ENCODE peak calls at places on chromosome X, in four cellular contexts. E is body of pancreas, L is colonic mucosa, W is HL-60. K is an unnamed sample. For H3K27me3, the result is how much of the 10 kb centered on the place peaks cover.

GRCh38 chrX:52923781-52924241 is 26.7 kb downstream of the FAM156B start:
- DNase-seq in L (peak), W (peak), E (peak), K (no peak)

GRCh38 chrX:53357799-53358530 is 64.5 kb downstream of the SMC1A start:
- DNase-seq in E (peak), L (no peak), W (no peak), K (peak)

GRCh38 chrX:119753639-119754257 is 4.6 kb upstream of the SOWAHD start:
- DNase-seq in L (peak), E (peak), W (peak), K (no peak)

GRCh38 chrX:81202989-81203388 is 1.1 kb downstream of the SH3BGRL start:
- DNase-seq in E (no peak), L (no peak), W (no peak), K (no peak)

GRCh38 chrX:153726286-153727107 is 1.8 kb downstream of the ABCD1 start:
- DNase-seq in L (peak), E (peak), W (peak), K (no peak)

GRCh38 chrX:108034725-108035124 is 10.1 kb upstream of the VSIG1 start:
- DNase-seq in E (no peak), W (no peak), L (no peak), K (no peak)

GRCh38 chrX:8254386-8254785 is 83.3 kb upstream of the VCX2 start:
- DNase-seq in L (no peak), E (no peak), W (no peak), K (no peak)

GRCh38 chrX:72121381-72121780 is 10.3 kb downstream of the RTL5 start:
- DNase-seq in E (peak), W (peak), L (peak), K (peak)

GRCh38 chrX:63012574-63012973 is 338.6 kb downstream of the SPIN4 start:
- DNase-seq in E (no peak), L (no peak), W (no peak), K (no peak)

GRCh38 chrX:40281341-40282005 is 183.7 kb upstream of the BCOR start:
- DNase-seq in W (peak), L (no peak), E (no peak), K (no peak)

GRCh38 chrX:133171962-133172708 is 46.0 kb downstream of the TFDP3 start:
- DNase-seq in W (peak), L (peak), E (peak), K (no peak)

GRCh38 chrX:19046343-19047215 is 62.7 kb upstream of the PHKA2 start:
- DNase-seq in W (no peak), L (no peak), E (no peak), K (no peak)

GRCh38 chrX:3712080-3712869 is 1.2 kb downstream of the PRKX start:
- DNase-seq in L (peak), E (peak), W (peak), K (no peak)

GRCh38 chrX:134676440-134676839 is 18.2 kb upstream of the PLAC1 start:
- DNase-seq in W (no peak), E (no peak), L (no peak), K (no peak)

GRCh38 chrX:119870626-119871131 is 854 bp downstream of the RNF113A start:
- DNase-seq in L (peak), E (peak), W (peak), K (no peak)

GRCh38 chrX:85243761-85244410 is at the start of the genes SATL1 and ZNF711:
- DNase-seq in L (peak), E (peak), W (no peak), K (no peak)

GRCh38 chrX:50211510-50211909 is 6.9 kb downstream of the CCNB3 start:
- DNase-seq in L (no peak), E (no peak), W (peak), K (no peak)

GRCh38 chrX:70455366-70456202 is 10.9 kb downstream of the DLG3 start:
- DNase-seq in L (peak), E (peak), W (no peak), K (no peak)

GRCh38 chrX:9436812-9437211 is 28.0 kb upstream of the TBL1X start:
- DNase-seq in W (no peak), L (no peak), E (no peak), K (no peak)

GRCh38 chrX:120205816-120206753 is 44.5 kb upstream of the ZBTB33 start:
- DNase-seq in L (no peak), W (no peak), E (no peak), K (no peak)

GRCh38 chrX:12013220-12013619 is 125.1 kb upstream of the FRMPD4 start:
- DNase-seq in W (no peak), E (no peak), L (no peak), K (peak)

GRCh38 chrX:40504801-40505605 is 75.8 kb upstream of the ATP6AP2 start:
- DNase-seq in L (no peak), E (no peak), W (no peak), K (peak)

GRCh38 chrX:8405631-8406030 is 59.0 kb upstream of the VCX3B start:
- DNase-seq in W (no peak), E (no peak), L (no peak), K (no peak)

GRCh38 chrX:56068274-56068758 is 163.8 kb upstream of the KLF8 start:
- DNase-seq in W (no peak), E (no peak), L (no peak), K (no peak)

GRCh38 chrX:8125566-8125965 is 45.5 kb downstream of the VCX2 start:
- DNase-seq in E (no peak), W (no peak), L (no peak), K (no peak)

GRCh38 chrX:53580742-53581504 is 105.6 kb downstream of the HUWE1 start:
- DNase-seq in L (no peak), W (no peak), E (no peak), K (no peak)

GRCh38 chrX:38061335-38061734 is 55.0 kb downstream of the SYTL5 start:
- DNase-seq in W (no peak), E (no peak), L (no peak), K (no peak)

GRCh38 chrX:20067709-20068315 is 48.9 kb downstream of the MAP7D2 start:
- DNase-seq in E (peak), W (peak), L (peak), K (peak)

GRCh38 chrX:74656079-74656745 is 41.8 kb upstream of the RLIM start:
- DNase-seq in E (no peak), L (no peak), W (no peak), K (no peak)

GRCh38 chrX:118523920-118524319 is 28.3 kb downstream of the DOCK11 start:
- DNase-seq in L (no peak), W (no peak), E (no peak), K (no peak)

GRCh38 chrX:118254611-118255010 is 91.3 kb upstream of the WDR44 start:
- DNase-seq in E (peak), L (peak), W (peak), K (no peak)

GRCh38 chrX:76428243-76429130 is 977 bp downstream of the MAGEE1 start:
- DNase-seq in E (peak), L (peak), W (no peak), K (no peak)

GRCh38 chrX:154411322-154411980 is at the start of gene TAFAZZIN:
- DNase-seq in W (peak), L (peak), E (peak), K (no peak)

GRCh38 chrX:46279925-46280313 is 265.3 kb downstream of the ZNF674 start:
- DNase-seq in E (no peak), W (no peak), L (no peak), K (no peak)

GRCh38 chrX:150211988-150212387 is 151.1 kb upstream of the MAMLD1 start:
- DNase-seq in W (no peak), E (no peak), L (no peak), K (no peak)

DNA sequence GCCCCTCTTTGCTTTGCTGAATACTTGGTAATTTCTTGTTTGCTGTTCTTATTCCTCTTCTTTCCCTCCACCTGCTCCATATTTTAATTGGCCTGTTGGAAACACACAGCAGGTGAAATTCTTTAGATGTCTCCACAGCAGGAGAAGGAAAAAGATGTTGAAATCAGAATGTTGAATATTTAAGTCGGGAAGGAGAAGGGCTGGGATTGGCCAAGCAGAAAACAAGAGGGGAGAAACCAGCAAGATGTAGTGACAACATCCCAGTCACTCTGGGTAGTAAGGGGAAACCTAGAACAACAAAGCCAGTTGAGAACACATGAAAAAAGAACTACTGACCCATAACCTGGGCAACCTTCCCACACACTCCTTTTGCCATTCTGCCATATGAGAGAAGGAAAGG is 37.3 kb upstream of the STAG2 start:
- DNase-seq in L (no peak), E (no peak), W (no peak), K (no peak)
- TF ChIP-seq CTCF in L (no peak), E (no peak), W (no peak), K (no peak)

GRCh38 chrX:139647597-139647996 is 60.4 kb downstream of the MCF2 start:
- DNase-seq in L (no peak), E (no peak), W (no peak), K (no peak)

GRCh38 chrX:139640259-139640658 is 67.7 kb downstream of the MCF2 start:
- DNase-seq in E (no peak), L (no peak), W (no peak), K (no peak)

GRCh38 chrX:139639253-139639652 is 68.7 kb downstream of the MCF2 start:
- DNase-seq in L (no peak), W (no peak), E (no peak), K (no peak)

GRCh38 chrX:139642241-139642927 is 65.6 kb downstream of the MCF2 start:
- DNase-seq in W (no peak), E (no peak), L (no peak), K (no peak)
- H3K4me3 ChIP-seq in W (no peak), E (no peak), L (no peak), K (no peak)

DNA sequence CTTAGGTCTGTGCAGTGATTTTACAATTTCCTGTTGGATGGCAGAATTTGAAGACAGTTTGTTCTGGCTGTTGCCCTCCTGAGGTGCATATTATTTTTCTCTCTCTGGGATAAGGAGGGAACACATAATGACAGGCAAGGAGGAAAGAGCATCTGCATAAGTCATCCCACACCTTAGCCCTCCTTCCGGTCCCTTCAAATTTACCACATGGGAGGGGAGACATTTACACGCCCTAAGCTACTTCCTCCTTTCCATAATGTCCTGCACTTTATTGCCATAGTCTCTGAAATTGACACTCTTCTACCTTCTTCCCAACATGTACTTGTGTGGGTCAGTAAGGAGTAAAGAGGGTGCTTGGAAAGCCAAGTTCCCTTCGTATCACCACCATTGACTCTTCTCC is 13.9 kb downstream of the SMPX start:
- DNase-seq in W (no peak), L (no peak), E (no peak), K (no peak)
- H3K27me3 ChIP-seq in W (under half), L (under half), E (under half), K (under half)

DNA sequence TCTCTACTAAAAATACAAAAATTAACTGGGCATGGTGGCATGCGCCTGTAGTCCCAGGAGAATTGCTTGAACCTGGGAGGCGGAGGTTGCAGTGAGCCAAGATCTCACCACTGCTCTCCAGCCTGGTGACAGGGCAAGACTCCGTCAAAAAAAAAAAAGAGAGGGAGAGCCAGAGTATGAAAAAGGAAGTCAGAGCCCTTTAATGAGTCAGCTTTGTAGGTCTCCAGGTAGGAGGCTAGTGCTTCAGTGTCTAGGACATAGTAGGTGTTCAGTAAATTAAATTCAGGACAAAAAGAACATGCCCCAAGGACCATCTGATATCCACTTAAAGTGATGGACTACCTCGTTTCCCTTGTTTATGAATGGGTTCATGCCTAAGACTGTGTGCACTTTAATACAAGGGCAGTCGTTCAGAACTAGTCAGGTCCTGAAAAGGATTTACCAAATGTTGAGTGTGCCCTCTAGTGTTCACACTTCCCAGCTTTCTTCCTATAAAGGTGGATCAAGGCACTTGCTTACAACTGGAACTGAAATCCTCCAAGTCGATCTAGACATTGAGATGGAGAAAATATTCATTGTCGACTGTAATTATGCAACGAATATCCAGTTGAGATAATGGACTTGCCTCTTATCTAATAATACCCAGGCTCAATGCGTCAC is 29.0 kb downstream of the F9 start:
- DNase-seq in E (peak), W (peak), L (peak), K (peak)
- TF ChIP-seq CTCF in E (peak), W (peak), L (no peak), K (peak)

GRCh38 chrX:129781134-129782014 is 1.6 kb downstream of the SASH3 start:
- DNase-seq in E (peak), W (peak), L (no peak), K (no peak)
- H3K4me3 ChIP-seq in E (no peak), W (peak), L (peak), K (no peak)

GRCh38 chrX:110267874-110268273 is 50.0 kb downstream of the AMMECR1 start:
- DNase-seq in W (no peak), L (no peak), E (no peak), K (no peak)

GRCh38 chrX:110268395-110268794 is 49.5 kb downstream of the AMMECR1 start:
- DNase-seq in E (no peak), L (no peak), W (no peak), K (no peak)

GRCh38 chrX:110265624-110266023 is 52.3 kb downstream of the AMMECR1 start:
- DNase-seq in E (no peak), L (no peak), W (no peak), K (no peak)

DNA sequence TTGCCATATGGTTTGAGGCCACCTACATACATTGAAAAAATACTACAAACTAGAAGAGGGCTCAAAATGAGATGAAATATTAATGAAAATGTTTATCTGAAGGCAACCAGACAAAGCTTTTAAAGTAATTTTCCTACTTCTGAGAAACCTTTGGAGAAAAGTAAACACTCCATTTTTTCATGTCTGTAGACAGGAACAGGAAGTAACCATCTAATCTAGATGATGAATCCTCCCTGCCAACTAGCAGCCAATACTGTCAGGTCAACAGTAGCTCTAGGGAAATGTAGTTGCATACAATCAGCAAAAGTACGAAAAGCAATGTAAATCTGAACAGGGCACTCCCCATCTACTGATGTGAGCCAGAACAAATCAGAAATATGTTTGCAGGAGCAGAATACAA is 49.0 kb downstream of the AMMECR1 start:
- DNase-seq in E (no peak), W (no peak), L (no peak), K (no peak)
- H3K27me3 ChIP-seq in E (under half), W (under half), L (under half), K (under half)

DNA sequence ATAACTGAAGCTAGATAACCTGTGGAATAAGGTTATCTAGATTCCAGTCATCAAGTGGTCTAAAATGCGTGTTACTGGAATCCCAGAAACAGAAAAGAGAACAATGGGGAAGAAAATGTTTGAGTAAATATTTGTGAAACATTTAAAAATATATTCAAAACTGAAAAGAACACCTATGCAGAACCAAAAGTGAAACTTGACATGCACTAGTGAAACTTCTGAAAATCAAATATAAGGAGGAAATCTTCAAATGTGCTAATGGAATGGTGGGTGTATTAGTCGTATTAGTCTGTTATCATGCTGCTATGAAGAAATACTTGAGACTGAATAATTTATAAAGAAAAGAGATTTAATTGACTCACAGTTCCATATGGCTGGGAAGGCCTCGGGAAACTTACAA is 512.4 kb upstream of the KLHL4 start:
- DNase-seq in W (no peak), E (no peak), L (no peak), K (no peak)
- TF ChIP-seq CTCF in W (no peak), E (no peak), L (no peak), K (no peak)

GRCh38 chrX:27918799-27919198 is 62.5 kb downstream of the DCAF8L1 start:
- DNase-seq in W (no peak), L (peak), E (peak), K (no peak)

GRCh38 chrX:27917713-27918500 is 63.3 kb downstream of the DCAF8L1 start:
- DNase-seq in L (no peak), E (no peak), W (no peak), K (no peak)

GRCh38 chrX:27910412-27910811 is 70.8 kb downstream of the DCAF8L1 start:
- DNase-seq in W (no peak), E (no peak), L (no peak), K (no peak)

GRCh38 chrX:27915617-27916016 is 65.6 kb downstream of the DCAF8L1 start:
- DNase-seq in W (peak), E (peak), L (no peak), K (no peak)
- H3K4me3 ChIP-seq in W (no peak), E (no peak), L (no peak), K (no peak)

K was measured in AG04450.